ENCODE peak calls at places on chromosomes 7 and 10, in four cellular contexts. E, D, U and G are unnamed samples. For H3K9me3, the result is how much of the 10 kb centered on the place peaks cover.

GRCh38 chr10:69239816-69240434 is 19.8 kb downstream of the HKDC1 start:
- DNase-seq in E (no peak), D (no peak), U (no peak), G (no peak)

GRCh38 chr7:155639958-155640520 is 4.4 kb upstream of the RBM33 start:
- DNase-seq in E (no peak), D (no peak), U (no peak), G (no peak)

GRCh38 chr10:48470115-48470892 is 134.6 kb downstream of the ARHGAP22 start:
- DNase-seq in E (peak), D (peak), U (no peak), G (no peak)

GRCh38 chr7:51789494-51789893 is 472.9 kb upstream of the COBL start:
- DNase-seq in E (no peak), D (no peak), U (peak), G (no peak)

GRCh38 chr7:110835209-110835608 is 255.7 kb upstream of the LRRN3 start:
- DNase-seq in E (no peak), D (peak), U (peak), G (no peak)

GRCh38 chr7:90720970-90721768 is 125.0 kb downstream of the CDK14 start:
- DNase-seq in E (no peak), D (no peak), U (no peak), G (peak)

GRCh38 chr10:50594012-50594411 is 29.7 kb downstream of the SGMS1 start:
- DNase-seq in E (no peak), D (no peak), U (no peak), G (no peak)

GRCh38 chr7:139855498-139856270 is 26.6 kb downstream of the TBXAS1 start:
- DNase-seq in E (no peak), D (peak), U (peak), G (peak)

GRCh38 chr7:155882596-155882995 is 70.3 kb upstream of the SHH start:
- DNase-seq in E (no peak), D (no peak), U (no peak), G (no peak)

GRCh38 chr7:16961650-16962049 is 79.9 kb upstream of the AGR3 start:
- DNase-seq in E (no peak), D (no peak), U (no peak), G (no peak)

GRCh38 chr10:133393401-133394063 is 425 bp upstream of the MTG1 start:
- DNase-seq in E (peak), D (no peak), U (no peak), G (no peak)

GRCh38 chr7:148849393-148850098 is 34.5 kb downstream of the EZH2 start:
- DNase-seq in E (no peak), D (no peak), U (no peak), G (no peak)

GRCh38 chr7:34772296-34772695 is 114.3 kb downstream of the NPSR1 start:
- DNase-seq in E (no peak), D (no peak), U (no peak), G (no peak)

GRCh38 chr7:92913849-92914248 is 77.5 kb upstream of the CDK6 start:
- DNase-seq in E (no peak), D (no peak), U (no peak), G (no peak)
- H2AFZ ChIP-seq in E (no peak), D (no peak), U (no peak), G (no peak)

DNA sequence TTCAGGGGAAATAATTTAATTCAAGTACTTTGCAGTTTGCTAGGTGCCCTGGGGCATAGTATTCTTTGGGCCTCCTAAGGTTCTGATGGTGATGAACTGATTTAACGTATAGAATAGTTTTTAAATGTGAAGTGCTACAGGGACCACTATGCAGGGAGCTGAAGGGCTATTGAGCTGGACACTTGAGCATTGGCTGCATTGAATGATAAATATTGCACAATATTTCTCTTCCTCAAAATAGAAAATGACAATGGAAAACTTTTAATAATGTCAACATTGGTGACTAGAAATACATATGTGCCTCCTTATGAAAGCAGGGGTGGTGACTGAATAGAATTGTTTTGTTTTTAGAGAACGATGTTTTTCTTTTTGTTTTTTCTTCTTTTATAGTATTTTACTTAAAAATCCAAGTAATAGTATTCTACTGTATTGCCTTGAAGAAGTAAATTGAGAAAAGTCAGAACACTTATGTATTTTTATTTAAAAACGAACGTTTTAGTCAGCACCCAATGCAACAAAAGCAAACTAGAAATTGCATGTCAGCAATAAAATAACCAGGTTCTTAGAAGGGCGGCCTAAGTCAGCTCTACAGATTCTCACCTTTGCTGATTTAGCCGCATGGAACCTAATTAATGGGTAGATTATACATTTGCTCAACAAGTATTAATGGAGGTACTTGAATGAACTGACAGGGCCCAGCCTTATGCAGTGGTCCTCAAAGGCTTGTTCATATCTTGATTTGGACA is 244.0 kb upstream of the KLF6 start:
- DNase-seq in E (no peak), D (no peak), U (no peak), G (no peak)
- H3K9ac ChIP-seq in E (no peak), D (no peak), U (no peak), G (no peak)

GRCh38 chr10:76883596-76883995 is 754.0 kb downstream of the KCNMA1 start:
- DNase-seq in E (no peak), D (no peak), U (no peak), G (no peak)

GRCh38 chr10:76881477-76882220 is 756.0 kb downstream of the KCNMA1 start:
- DNase-seq in E (no peak), D (no peak), U (peak), G (no peak)

GRCh38 chr10:76884673-76885275 is 752.8 kb downstream of the KCNMA1 start:
- DNase-seq in E (no peak), D (no peak), U (no peak), G (no peak)

GRCh38 chr10:76880931-76881330 is 756.7 kb downstream of the KCNMA1 start:
- DNase-seq in E (no peak), D (no peak), U (no peak), G (no peak)

DNA sequence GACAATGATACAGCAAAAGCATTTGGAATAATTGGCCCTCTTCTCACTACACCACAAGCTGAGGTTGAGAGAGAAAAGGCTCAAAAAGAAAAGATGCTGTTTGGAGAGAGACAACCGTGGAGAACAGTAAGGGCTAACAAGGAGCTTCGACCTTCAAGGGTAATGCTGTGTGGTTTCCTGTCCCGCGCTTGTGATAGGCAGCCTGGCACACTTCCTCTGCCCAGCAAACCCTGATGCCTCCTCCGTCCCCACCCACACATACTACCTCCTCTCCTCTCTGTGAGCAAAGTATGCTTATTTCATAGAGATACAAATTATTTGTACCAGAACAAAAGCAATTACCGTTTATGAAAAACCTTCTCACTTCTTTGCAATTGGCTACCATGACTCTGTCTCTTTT is 755.4 kb downstream of the KCNMA1 start:
- DNase-seq in E (no peak), D (peak), U (peak), G (no peak)
- H3K9me3 ChIP-seq in E (under half), D (under half), U (under half), G (under half)

DNA sequence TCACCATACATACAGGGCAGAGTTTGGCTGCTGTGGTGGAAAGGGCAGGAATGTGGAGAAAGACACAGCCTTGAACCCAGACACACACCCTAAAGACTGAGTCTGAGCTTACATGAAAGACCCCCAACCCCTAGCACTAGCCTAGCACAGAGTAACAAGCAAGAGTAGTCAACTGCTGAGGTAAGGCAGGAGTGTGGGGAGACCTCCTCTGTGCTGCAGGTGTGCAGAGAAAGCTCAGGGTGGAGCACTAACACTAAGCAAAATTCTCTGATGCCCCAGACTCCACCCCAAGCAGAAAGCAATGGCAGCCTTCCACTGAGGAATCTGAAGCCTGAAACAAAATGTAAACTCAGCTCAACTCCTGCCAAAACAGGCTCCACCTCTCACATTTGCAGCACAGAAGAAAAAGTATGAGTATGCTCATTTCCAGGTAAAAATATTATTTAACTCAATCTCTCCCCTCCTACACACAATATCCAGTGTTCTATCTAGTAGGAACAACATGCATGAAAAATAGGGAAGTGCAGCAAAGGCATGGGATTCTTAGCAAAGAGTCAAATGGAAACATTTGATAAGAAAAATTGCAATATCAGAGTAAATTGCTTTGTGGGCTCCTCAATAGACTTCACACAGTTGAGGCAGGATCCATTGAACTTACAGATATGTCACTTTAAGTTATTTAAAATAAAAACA is 151.1 kb downstream of the ANK3 start:
- DNase-seq in E (peak), D (no peak), U (peak), G (peak)
- H2AFZ ChIP-seq in E (no peak), D (no peak), U (no peak), G (peak)

GRCh38 chr10:22683995-22684305 is 30.4 kb downstream of the PIP4K2A start:
- DNase-seq in E (no peak), D (no peak), U (peak), G (no peak)
- H3K9ac ChIP-seq in E (no peak), D (peak), U (peak), G (no peak)

GRCh38 chr10:38070501-38070900 is 23.6 kb upstream of the ZNF37A start:
- DNase-seq in E (no peak), D (no peak), U (no peak), G (no peak)

GRCh38 chr10:38076687-38077086 is 17.4 kb upstream of the ZNF37A start:
- DNase-seq in E (no peak), D (no peak), U (no peak), G (no peak)

GRCh38 chr10:38072552-38072951 is 21.6 kb upstream of the ZNF37A start:
- DNase-seq in E (no peak), D (no peak), U (no peak), G (peak)
- H3K9me3 ChIP-seq in E (under half), D (under half), U (under half), G (under half)